ENCODE peak calls at places on chromosomes 5 and 9, in four cellular contexts. H is HepG2, W is A549, O is GM12878. X is an unnamed sample.

GRCh38 chr9:124079176-124079925 is 67.8 kb downstream of the LHX2 start:
- DNase-seq in W (no peak), O (no peak), H (peak), X (no peak)

GRCh38 chr5:141412853-141413539 is at the start of gene PCDHGA10:
- DNase-seq in W (no peak), H (peak), O (peak), X (peak)

GRCh38 chr5:140302786-140303639 is at the start of gene PFDN1:
- DNase-seq in H (peak), O (peak), W (peak), X (peak)

GRCh38 chr5:112186401-112186990 is 232.6 kb downstream of the EPB41L4A start:
- DNase-seq in H (peak), W (peak), O (no peak), X (peak)

GRCh38 chr5:134561871-134562296 is 36.4 kb downstream of the JADE2 start:
- DNase-seq in H (peak), O (no peak), W (peak), X (peak)

GRCh38 chr9:136668983-136669790 is 6.5 kb downstream of the EGFL7 start:
- DNase-seq in H (no peak), O (no peak), W (peak), X (no peak)

GRCh38 chr9:97598461-97599288 is 34.5 kb downstream of the TSTD2 start:
- DNase-seq in W (peak), O (peak), H (peak), X (peak)

GRCh38 chr5:148554621-148555020 is 99.7 kb downstream of the HTR4 start:
- DNase-seq in W (no peak), O (no peak), H (no peak), X (no peak)

GRCh38 chr5:27748847-27749246 is 710.5 kb upstream of the CDH9 start:
- DNase-seq in H (no peak), W (no peak), O (no peak), X (no peak)

GRCh38 chr5:151158287-151158661 is 695 bp upstream of the ANXA6 start:
- DNase-seq in W (no peak), H (peak), O (no peak), X (peak)

GRCh38 chr5:163189023-163189553 is 248.3 kb upstream of the CCNG1 start:
- DNase-seq in H (no peak), W (no peak), O (no peak), X (no peak)

GRCh38 chr9:92634712-92635605 is 35.0 kb downstream of the IPPK start:
- DNase-seq in H (peak), W (peak), O (peak), X (peak)

GRCh38 chr5:72465068-72465467 is 42.1 kb downstream of the ZNF366 start:
- DNase-seq in H (no peak), W (no peak), O (peak), X (no peak)

GRCh38 chr5:142543951-142544753 is 141.7 kb downstream of the FGF1 start:
- DNase-seq in O (no peak), H (no peak), W (no peak), X (no peak)

GRCh38 chr5:136038635-136039034 is 9.8 kb downstream of the TGFBI start:
- DNase-seq in O (no peak), H (no peak), W (no peak), X (no peak)

GRCh38 chr9:136527131-136527530 is 18.7 kb downstream of the NOTCH1 start:
- DNase-seq in H (no peak), O (no peak), W (no peak), X (no peak)

GRCh38 chr9:91949946-91950664 is at the start of gene ROR2:
- DNase-seq in W (peak), H (no peak), O (no peak), X (peak)

GRCh38 chr5:111454198-111454606 is 58.1 kb downstream of the STARD4 start:
- DNase-seq in O (no peak), W (no peak), H (no peak), X (no peak)

GRCh38 chr9:93132946-93133640 is 958 bp downstream of the NINJ1 start:
- DNase-seq in O (no peak), H (peak), W (peak), X (no peak)

GRCh38 chr5:59238126-59238902 is 655.2 kb downstream of the PDE4D start:
- DNase-seq in W (no peak), H (no peak), O (peak), X (no peak)

GRCh38 chr5:81192351-81192750 is 40.8 kb upstream of the CKMT2 start:
- DNase-seq in W (no peak), H (no peak), O (no peak), X (no peak)

GRCh38 chr5:33261305-33261704 is 179.5 kb upstream of the TARS1 start:
- DNase-seq in W (no peak), H (no peak), O (no peak), X (no peak)

GRCh38 chr5:392431-392988 is 50.5 kb upstream of the EXOC3 start:
- DNase-seq in W (no peak), O (peak), H (no peak), X (peak)

GRCh38 chr9:37650299-37650872 is 368 bp upstream of the FRMPD1 start:
- DNase-seq in W (no peak), O (no peak), H (no peak), X (no peak)

GRCh38 chr5:145983461-145983860 is 47.1 kb downstream of the SH3RF2 start:
- DNase-seq in W (no peak), H (no peak), O (no peak), X (no peak)

GRCh38 chr9:21848615-21849014 is 46.2 kb downstream of the MTAP start:
- DNase-seq in W (no peak), O (no peak), H (no peak), X (no peak)

GRCh38 chr9:114685951-114686350 is 4.0 kb upstream of the TEX48 start:
- DNase-seq in W (no peak), H (no peak), O (no peak), X (no peak)

GRCh38 chr9:109110326-109111014 is 9.3 kb downstream of the TMEM245 start:
- DNase-seq in H (no peak), O (no peak), W (no peak), X (no peak)

GRCh38 chr5:11531805-11532204 is 372.4 kb downstream of the CTNND2 start:
- DNase-seq in O (no peak), W (no peak), H (no peak), X (no peak)

GRCh38 chr9:103407260-103407659 is 412.1 kb downstream of the CYLC2 start:
- DNase-seq in W (no peak), H (no peak), O (no peak), X (peak)

GRCh38 chr5:170353946-170354345 is 35.2 kb downstream of the KCNMB1 start:
- DNase-seq in O (no peak), H (no peak), W (no peak), X (no peak)

GRCh38 chr5:131259326-131259725 is 4.5 kb upstream of the CDC42SE2 start:
- DNase-seq in W (no peak), H (no peak), O (no peak), X (no peak)

GRCh38 chr5:151079838-151080619 is 805 bp downstream of the TNIP1 start:
- DNase-seq in H (no peak), W (peak), O (no peak), X (peak)

GRCh38 chr5:86596476-86596875 is 21.3 kb upstream of the COX7C start:
- DNase-seq in W (no peak), O (no peak), H (no peak), X (no peak)

GRCh38 chr5:29077451-29077850 is 2039.1 kb upstream of the CDH9 start:
- DNase-seq in H (no peak), W (no peak), O (no peak), X (no peak)

GRCh38 chr5:77168187-77168883 is 42.1 kb upstream of the PDE8B start:
- DNase-seq in W (peak), H (no peak), O (no peak), X (no peak)

GRCh38 chr5:142508027-142508426 is 177.9 kb downstream of the FGF1 start:
- DNase-seq in O (no peak), H (no peak), W (no peak), X (no peak)

GRCh38 chr9:109859447-109859846 is 79.4 kb downstream of the PALM2AKAP2 start:
- DNase-seq in W (no peak), H (no peak), O (no peak), X (no peak)

GRCh38 chr5:87137280-87137679 is 130.4 kb upstream of the RASA1 start:
- DNase-seq in O (no peak), H (no peak), W (no peak), X (no peak)

DNA sequence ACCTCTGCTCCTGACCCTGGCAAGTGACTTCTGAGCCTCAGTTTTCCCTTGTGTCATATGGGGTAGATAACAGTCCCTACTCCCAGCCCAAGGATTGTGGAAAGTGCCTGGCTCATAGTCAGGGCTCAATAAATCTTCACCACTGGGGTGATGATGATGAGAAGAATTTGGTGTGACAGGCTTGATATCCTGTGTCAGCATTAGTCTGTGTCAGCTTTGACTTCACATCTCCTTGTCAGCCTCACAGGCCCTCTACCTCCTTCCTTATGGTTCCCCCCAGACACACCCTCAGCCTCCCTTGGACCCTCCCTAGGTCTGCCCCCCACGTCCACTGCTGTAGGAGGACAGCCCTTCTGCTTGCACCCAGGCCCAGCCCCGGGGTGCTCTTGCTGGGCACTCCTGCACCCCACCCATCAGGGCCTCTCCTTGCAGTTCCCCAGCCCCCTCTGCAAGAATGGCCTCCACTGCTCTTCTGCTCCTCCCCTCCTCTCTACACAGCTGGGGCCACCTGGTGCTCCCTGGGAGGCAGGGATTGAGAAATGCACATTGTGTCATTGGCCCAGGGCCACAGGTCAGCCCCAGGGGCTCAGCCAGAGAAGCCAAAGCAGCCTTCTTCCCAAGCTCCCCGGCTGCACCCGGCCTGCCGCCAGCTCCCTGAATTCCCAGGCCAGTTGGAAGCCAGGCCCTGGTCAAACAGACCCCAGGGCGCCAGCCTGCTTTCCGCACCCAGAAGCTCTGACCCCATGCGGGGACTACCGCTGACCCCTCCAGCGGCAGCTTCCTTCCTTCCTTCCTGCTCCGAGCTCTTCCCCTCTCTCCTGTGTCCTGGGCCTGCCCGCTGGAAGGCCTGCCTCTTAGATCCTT is 7.7 kb downstream of the FGFR4 start:
- DNase-seq in O (no peak), H (peak), W (no peak), X (peak)
- TF ChIP-seq MYC in O (no peak), H (peak), W (no peak), X (no peak)

DNA sequence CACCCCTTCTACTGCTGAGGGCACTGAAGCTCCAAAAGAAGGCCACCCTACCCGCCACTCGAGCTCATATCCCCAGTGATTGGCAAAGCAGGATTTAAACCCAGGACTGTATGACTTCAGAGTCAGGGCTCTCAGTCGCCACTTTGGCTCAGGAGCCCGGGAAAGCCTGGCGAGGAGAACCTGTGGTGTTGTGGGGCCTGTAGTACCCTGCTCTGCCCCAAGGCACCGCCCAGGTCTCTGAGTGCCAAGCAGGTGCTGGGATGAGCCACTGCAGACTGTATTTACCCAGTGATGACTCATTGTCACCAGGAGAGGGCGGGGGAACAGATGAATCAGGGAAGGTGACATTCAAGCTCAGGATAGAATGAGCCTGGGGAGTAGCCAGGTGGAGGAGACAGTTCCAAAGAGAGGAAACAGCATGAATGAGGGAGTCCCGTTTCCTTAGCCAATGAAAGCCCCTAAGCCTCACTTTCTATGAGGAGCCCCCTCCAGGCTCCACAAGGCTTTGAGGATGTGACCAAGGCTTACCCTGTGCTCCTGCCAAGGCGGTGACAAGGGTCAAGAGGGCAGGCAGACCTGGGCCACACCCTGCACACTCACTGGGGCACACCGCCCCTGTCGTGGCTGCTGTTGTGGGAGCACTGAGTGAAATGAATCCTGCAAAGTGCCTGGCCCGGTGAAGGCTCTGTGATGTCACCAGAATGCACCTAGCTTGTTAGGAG is 17.8 kb upstream of the DPM2 start:
- DNase-seq in W (peak), O (no peak), H (peak), X (peak)
- TF ChIP-seq MAX in W (peak), O (no peak), H (no peak), X (no peak)

GRCh38 chr9:127162046-127162445 is 39.6 kb upstream of the ANGPTL2 start:
- DNase-seq in O (no peak), H (no peak), W (no peak), X (peak)
- TF ChIP-seq MYC in O (no peak), H (no peak), W (no peak), X (peak)

GRCh38 chr9:96500696-96501660 is 51.0 kb downstream of the HABP4 start:
- DNase-seq in H (no peak), W (no peak), O (no peak), X (no peak)
- TF ChIP-seq MAX in H (no peak), W (no peak), O (no peak), X (no peak)

X was measured in NB4.